ENCODE peak calls at places on chromosomes 1 and 21, in six cellular contexts. One of them, this sample, is unnamed.
A peak's percentile ranks its signal among the peaks of the same experiment; 100 is the strongest.

GRCh38 chr1:214583824-214584554 is 19.0 kb upstream of the CENPF start:
- DNase-seq in neuronal stem cell: no peak
- DNase-seq in H1: no peak
- DNase-seq in mesenchymal stem cell: no peak
- DNase-seq in H9: no peak
- DNase-seq in trophoblast cell: no peak
- DNase-seq in this sample: no peak

GRCh38 chr1:116537439-116537838 is 33.4 kb downstream of the CD58 start:
- DNase-seq in neuronal stem cell: no peak
- DNase-seq in H1: no peak
- DNase-seq in trophoblast cell: peak; percentile 75
- DNase-seq in mesenchymal stem cell: peak; percentile 52
- DNase-seq in H9: no peak
- DNase-seq in this sample: peak; percentile 58

GRCh38 chr1:208880433-208881100 is 636.4 kb upstream of the PLXNA2 start:
- DNase-seq in neuronal stem cell: no peak
- DNase-seq in H1: no peak
- DNase-seq in mesenchymal stem cell: no peak
- DNase-seq in trophoblast cell: no peak
- DNase-seq in H9: no peak
- DNase-seq in this sample: no peak

GRCh38 chr1:165068716-165069115 is 287.8 kb downstream of the LMX1A start:
- DNase-seq in H1: no peak
- DNase-seq in mesenchymal stem cell: no peak
- DNase-seq in H9: no peak
- DNase-seq in neuronal stem cell: no peak
- DNase-seq in trophoblast cell: no peak
- DNase-seq in this sample: no peak

GRCh38 chr1:220604921-220605320 is 77.0 kb downstream of the MARK1 start:
- DNase-seq in neuronal stem cell: no peak
- DNase-seq in mesenchymal stem cell: no peak
- DNase-seq in trophoblast cell: no peak
- DNase-seq in H9: no peak
- DNase-seq in H1: no peak
- DNase-seq in this sample: no peak

GRCh38 chr1:54096491-54097235 is 43.3 kb downstream of the TCEANC2 start:
- DNase-seq in mesenchymal stem cell: no peak
- DNase-seq in H1: no peak
- DNase-seq in trophoblast cell: no peak
- DNase-seq in neuronal stem cell: no peak
- DNase-seq in H9: no peak
- DNase-seq in this sample: no peak

GRCh38 chr1:36432616-36433015 is 17.6 kb downstream of the OSCP1 start:
- DNase-seq in H1: no peak
- DNase-seq in neuronal stem cell: no peak
- DNase-seq in mesenchymal stem cell: no peak
- DNase-seq in H9: no peak
- DNase-seq in trophoblast cell: no peak
- DNase-seq in this sample: no peak

GRCh38 chr1:219916257-219916656 is 12.1 kb downstream of the SLC30A10 start:
- DNase-seq in mesenchymal stem cell: no peak
- DNase-seq in H9: no peak
- DNase-seq in trophoblast cell: no peak
- DNase-seq in H1: no peak
- DNase-seq in neuronal stem cell: no peak
- DNase-seq in this sample: no peak

GRCh38 chr1:244667797-244668196 is 14.9 kb downstream of the DESI2 start:
- DNase-seq in neuronal stem cell: no peak
- DNase-seq in mesenchymal stem cell: no peak
- DNase-seq in trophoblast cell: no peak
- DNase-seq in H1: no peak
- DNase-seq in H9: no peak
- DNase-seq in this sample: no peak

GRCh38 chr1:171173069-171173468 is 12.0 kb upstream of the FMO2 start:
- DNase-seq in H9: no peak
- DNase-seq in neuronal stem cell: no peak
- DNase-seq in mesenchymal stem cell: no peak
- DNase-seq in trophoblast cell: no peak
- DNase-seq in H1: no peak
- DNase-seq in this sample: no peak

GRCh38 chr1:187877220-187877619 is 1048.5 kb downstream of the PLA2G4A start:
- DNase-seq in neuronal stem cell: no peak
- DNase-seq in H9: no peak
- DNase-seq in trophoblast cell: no peak
- DNase-seq in mesenchymal stem cell: no peak
- DNase-seq in H1: no peak
- DNase-seq in this sample: no peak

GRCh38 chr1:77465922-77466321 is 184.1 kb downstream of the AK5 start:
- DNase-seq in trophoblast cell: no peak
- DNase-seq in H9: no peak
- DNase-seq in neuronal stem cell: no peak
- DNase-seq in mesenchymal stem cell: no peak
- DNase-seq in H1: no peak
- DNase-seq in this sample: no peak

GRCh38 chr1:205344010-205344808 is 12.5 kb downstream of the KLHDC8A start:
- DNase-seq in H1: no peak
- DNase-seq in neuronal stem cell: no peak
- DNase-seq in mesenchymal stem cell: peak; percentile 30
- DNase-seq in trophoblast cell: peak; percentile 7
- DNase-seq in H9: no peak
- DNase-seq in this sample: no peak

GRCh38 chr1:61502011-61502410 is 222.9 kb downstream of the TM2D1 start:
- DNase-seq in H1: no peak
- DNase-seq in neuronal stem cell: no peak
- DNase-seq in trophoblast cell: no peak
- DNase-seq in H9: no peak
- DNase-seq in mesenchymal stem cell: no peak
- DNase-seq in this sample: no peak

GRCh38 chr1:200351826-200352549 is 57.8 kb downstream of the ZNF281 start:
- DNase-seq in H1: no peak
- DNase-seq in H9: no peak
- DNase-seq in trophoblast cell: peak; percentile 86
- DNase-seq in neuronal stem cell: no peak
- DNase-seq in mesenchymal stem cell: peak; percentile 98
- DNase-seq in this sample: peak; percentile 98

GRCh38 chr1:25232866-25233784 is 823 bp upstream of the SYF2 start:
- DNase-seq in H9: peak; percentile 90
- DNase-seq in trophoblast cell: peak; percentile 86
- DNase-seq in H1: no peak
- DNase-seq in neuronal stem cell: peak; percentile 51
- DNase-seq in mesenchymal stem cell: peak; percentile 95
- DNase-seq in this sample: peak; percentile 80

GRCh38 chr1:181033128-181033798 is 520 bp upstream of the MR1 start:
- DNase-seq in H9: no peak
- DNase-seq in neuronal stem cell: no peak
- DNase-seq in trophoblast cell: peak; percentile 36
- DNase-seq in mesenchymal stem cell: peak; percentile 73
- DNase-seq in H1: no peak
- DNase-seq in this sample: peak; percentile 35

GRCh38 chr1:160095382-160096105 is 2.9 kb downstream of the IGSF8 start:
- DNase-seq in H1: no peak
- DNase-seq in mesenchymal stem cell: no peak
- DNase-seq in trophoblast cell: no peak
- DNase-seq in neuronal stem cell: no peak
- DNase-seq in H9: peak; percentile 86
- DNase-seq in this sample: no peak

GRCh38 chr1:214123061-214123784 is 135.4 kb downstream of the PROX1 start:
- DNase-seq in H9: peak; percentile 88
- DNase-seq in H1: peak; percentile 80
- DNase-seq in neuronal stem cell: peak; percentile 61
- DNase-seq in trophoblast cell: peak; percentile 62
- DNase-seq in mesenchymal stem cell: peak; percentile 64
- DNase-seq in this sample: peak; percentile 57

GRCh38 chr1:16009030-16009460 is 5.0 kb downstream of the SRARP start:
- DNase-seq in H9: peak; percentile 90
- DNase-seq in trophoblast cell: peak; percentile 90
- DNase-seq in H1: peak; percentile 64
- DNase-seq in neuronal stem cell: peak; percentile 86
- DNase-seq in mesenchymal stem cell: peak; percentile 78
- DNase-seq in this sample: peak; percentile 67

GRCh38 chr1:43441166-43441893 is 12.4 kb downstream of the HYI start:
- DNase-seq in H1: no peak
- DNase-seq in mesenchymal stem cell: no peak
- DNase-seq in trophoblast cell: no peak
- DNase-seq in H9: peak; percentile 19
- DNase-seq in neuronal stem cell: no peak
- DNase-seq in this sample: no peak

GRCh38 chr1:85091647-85092295 is 43.5 kb upstream of the MCOLN3 start:
- DNase-seq in neuronal stem cell: no peak
- DNase-seq in H9: no peak
- DNase-seq in trophoblast cell: peak; percentile 26
- DNase-seq in mesenchymal stem cell: no peak
- DNase-seq in H1: no peak
- DNase-seq in this sample: no peak

GRCh38 chr1:81254560-81254959 is 546.2 kb upstream of the ADGRL2 start:
- DNase-seq in H1: peak; percentile 43
- DNase-seq in trophoblast cell: peak; percentile 73
- DNase-seq in neuronal stem cell: no peak
- DNase-seq in H9: peak; percentile 68
- DNase-seq in mesenchymal stem cell: peak; percentile 10
- DNase-seq in this sample: no peak

GRCh38 chr21:35226302-35226701 is 177.2 kb upstream of the RUNX1 start:
- DNase-seq in H1: no peak
- DNase-seq in mesenchymal stem cell: peak; percentile 68
- DNase-seq in trophoblast cell: no peak
- DNase-seq in H9: no peak
- DNase-seq in neuronal stem cell: no peak
- DNase-seq in this sample: peak; percentile 75

GRCh38 chr1:167518331-167518700 is at the start of gene CD247:
- DNase-seq in mesenchymal stem cell: no peak
- DNase-seq in H9: no peak
- DNase-seq in H1: no peak
- DNase-seq in neuronal stem cell: no peak
- DNase-seq in trophoblast cell: no peak
- DNase-seq in this sample: no peak

GRCh38 chr1:116165572-116165971 is 54.4 kb downstream of the MAB21L3 start:
- DNase-seq in neuronal stem cell: no peak
- DNase-seq in mesenchymal stem cell: no peak
- DNase-seq in H9: no peak
- DNase-seq in trophoblast cell: no peak
- DNase-seq in H1: no peak
- DNase-seq in this sample: no peak

GRCh38 chr21:15031790-15032357 is 32.9 kb downstream of the NRIP1 start:
- DNase-seq in mesenchymal stem cell: peak; percentile 64
- DNase-seq in neuronal stem cell: no peak
- DNase-seq in H9: no peak
- DNase-seq in H1: no peak
- DNase-seq in trophoblast cell: peak; percentile 74
- DNase-seq in this sample: peak; percentile 68

GRCh38 chr1:99647460-99647859 is 1.5 kb downstream of the PALMD start:
- DNase-seq in neuronal stem cell: no peak
- DNase-seq in mesenchymal stem cell: no peak
- DNase-seq in trophoblast cell: no peak
- DNase-seq in H9: no peak
- DNase-seq in H1: no peak
- DNase-seq in this sample: no peak

GRCh38 chr1:72846476-72846875 is 564.1 kb upstream of the NEGR1 start:
- DNase-seq in mesenchymal stem cell: no peak
- DNase-seq in H1: no peak
- DNase-seq in neuronal stem cell: no peak
- DNase-seq in trophoblast cell: no peak
- DNase-seq in H9: no peak
- DNase-seq in this sample: no peak

GRCh38 chr1:37476460-37477197 is 2.2 kb downstream of the ZC3H12A start:
- DNase-seq in H9: no peak
- DNase-seq in neuronal stem cell: no peak
- DNase-seq in H1: no peak
- DNase-seq in trophoblast cell: peak; percentile 47
- DNase-seq in mesenchymal stem cell: peak; percentile 92
- DNase-seq in this sample: peak; percentile 84

GRCh38 chr1:11868331-11868730 is 9.6 kb upstream of the NPPB start:
- DNase-seq in H1: no peak
- DNase-seq in mesenchymal stem cell: no peak
- DNase-seq in neuronal stem cell: no peak
- DNase-seq in H9: no peak
- DNase-seq in trophoblast cell: peak; percentile 66
- DNase-seq in this sample: no peak

GRCh38 chr1:14255231-14255630 is 343.3 kb upstream of the KAZN start:
- DNase-seq in neuronal stem cell: no peak
- DNase-seq in H9: no peak
- DNase-seq in H1: no peak
- DNase-seq in trophoblast cell: no peak
- DNase-seq in mesenchymal stem cell: no peak
- DNase-seq in this sample: no peak

GRCh38 chr1:202343652-202344349 is 2.1 kb upstream of the UBE2T start:
- DNase-seq in neuronal stem cell: peak; percentile 26
- DNase-seq in H9: no peak
- DNase-seq in trophoblast cell: peak; percentile 74
- DNase-seq in H1: no peak
- DNase-seq in mesenchymal stem cell: peak; percentile 63
- DNase-seq in this sample: peak; percentile 48

GRCh38 chr1:37914719-37915483 is 32.0 kb downstream of the INPP5B start:
- DNase-seq in H9: no peak
- DNase-seq in trophoblast cell: peak; percentile 54
- DNase-seq in mesenchymal stem cell: no peak
- DNase-seq in neuronal stem cell: no peak
- DNase-seq in H1: no peak
- DNase-seq in this sample: no peak

GRCh38 chr1:150981177-150981804 is 801 bp upstream of the ANXA9 start:
- DNase-seq in mesenchymal stem cell: no peak
- DNase-seq in neuronal stem cell: no peak
- DNase-seq in H1: peak; percentile 60
- DNase-seq in trophoblast cell: peak; percentile 71
- DNase-seq in H9: peak; percentile 95
- DNase-seq in this sample: no peak

GRCh38 chr1:75785964-75786853 is at the start of gene RABGGTB:
- DNase-seq in trophoblast cell: peak; percentile 99
- DNase-seq in mesenchymal stem cell: peak; percentile 96
- DNase-seq in H1: peak; percentile 91
- DNase-seq in neuronal stem cell: peak; percentile 90
- DNase-seq in H9: peak; percentile 96
- DNase-seq in this sample: peak; percentile 95
- H2BK120ac ChIP-seq in trophoblast cell: peak within 1 kb of the TSS; percentile 63
- H2BK120ac ChIP-seq in mesenchymal stem cell: peak within 1 kb of the TSS; percentile 73
- H2BK120ac ChIP-seq in H1: peak within 1 kb of the TSS; percentile 89
- H2BK120ac ChIP-seq in neuronal stem cell: no peak within 1 kb of the TSS
- H2BK120ac ChIP-seq in H9: no peak within 1 kb of the TSS
- H2BK120ac ChIP-seq in this sample: peak within 1 kb of the TSS; percentile 29

GRCh38 chr21:44889625-44890337 is 16.3 kb upstream of the PTTG1IP start:
- DNase-seq in trophoblast cell: no peak
- DNase-seq in H9: no peak
- DNase-seq in mesenchymal stem cell: no peak
- DNase-seq in neuronal stem cell: no peak
- DNase-seq in H1: no peak
- DNase-seq in this sample: no peak
- H3K4me1 ChIP-seq in trophoblast cell: no peaks in the 10 kb centered on the region
- H3K4me1 ChIP-seq in H9: no peaks in the 10 kb centered on the region
- H3K4me1 ChIP-seq in mesenchymal stem cell: peaks cover 3% of the 10 kb centered on the region
- H3K4me1 ChIP-seq in neuronal stem cell: no peaks in the 10 kb centered on the region
- H3K4me1 ChIP-seq in H1: no peaks in the 10 kb centered on the region
- H3K4me1 ChIP-seq in this sample: no peaks in the 10 kb centered on the region

GRCh38 chr1:7671146-7671465 is 100.0 kb upstream of the VAMP3 start:
- DNase-seq in trophoblast cell: no peak
- DNase-seq in neuronal stem cell: no peak
- DNase-seq in H9: no peak
- DNase-seq in H1: no peak
- DNase-seq in mesenchymal stem cell: no peak
- DNase-seq in this sample: no peak
- H2AFZ ChIP-seq in trophoblast cell: no peak overlapping the region
- H2AFZ ChIP-seq in neuronal stem cell: no peak overlapping the region
- H2AFZ ChIP-seq in H9: no peak overlapping the region
- H2AFZ ChIP-seq in H1: no peak overlapping the region
- H2AFZ ChIP-seq in mesenchymal stem cell: no peak overlapping the region
- H2AFZ ChIP-seq in this sample: no peak overlapping the region

GRCh38 chr1:75092141-75092540 is 42.0 kb upstream of the LHX8 start:
- DNase-seq in neuronal stem cell: no peak
- DNase-seq in trophoblast cell: no peak
- DNase-seq in H9: peak; percentile 93
- DNase-seq in H1: no peak
- DNase-seq in mesenchymal stem cell: no peak
- DNase-seq in this sample: no peak
- H2BK120ac ChIP-seq in neuronal stem cell: peak overlapping the region; percentile 83
- H2BK120ac ChIP-seq in trophoblast cell: no peak overlapping the region
- H2BK120ac ChIP-seq in H9: no peak overlapping the region
- H2BK120ac ChIP-seq in H1: no peak overlapping the region
- H2BK120ac ChIP-seq in mesenchymal stem cell: no peak overlapping the region
- H2BK120ac ChIP-seq in this sample: no peak overlapping the region

This sample was measured in IMR-90.